ENCODE peak calls at places on chromosomes 11 and 22, in eight cellular contexts. L is coronary artery, W is foreskin fibroblast, U is cardiac muscle cell, B is heart right ventricle, O is bronchial epithelial cell, Z is HCT116, F is fibroblast of lung. S is an unnamed sample.

GRCh38 chr11:36492724-36493304 is 17.3 kb downstream of the TRAF6 start:
- DNase-seq in L (no peak), W (peak; percentile 71), U (peak; percentile 53), B (no peak), O (peak; percentile 65), Z (peak; percentile 42), F (peak; percentile 72), S (peak; percentile 75)

GRCh38 chr11:2378527-2379210 is 1.6 kb downstream of the CD81 start:
- DNase-seq in L (no peak), W (peak; percentile 91), U (no peak), B (peak; percentile 68), O (no peak), Z (no peak), F (peak; percentile 83), S (peak; percentile 63)

GRCh38 chr11:125886997-125887372 is 483 bp upstream of the HYLS1 start:
- DNase-seq in L (no peak), W (peak; percentile 55), U (no peak), B (peak; percentile 48), O (peak; percentile 47), Z (no peak), F (no peak), S (peak; percentile 51)

GRCh38 chr11:122697636-122698167 is 42.2 kb downstream of the UBASH3B start:
- DNase-seq in L (no peak), W (peak; percentile 71), U (no peak), B (no peak), O (peak; percentile 81), Z (no peak), F (peak; percentile 59), S (peak; percentile 49)

GRCh38 chr11:117600261-117600783 is 196.7 kb downstream of the DSCAML1 start:
- DNase-seq in L (no peak), W (no peak), U (no peak), B (no peak), O (no peak), Z (no peak), F (no peak), S (no peak)

GRCh38 chr11:9850224-9850895 is 186.5 kb downstream of the SWAP70 start:
- DNase-seq in L (no peak), W (no peak), U (no peak), B (no peak), O (no peak), Z (no peak), F (no peak), S (peak; percentile 33)

GRCh38 chr11:134063991-134064747 is 4.7 kb upstream of the JAM3 start:
- DNase-seq in L (no peak), W (no peak), U (no peak), B (no peak), O (no peak), Z (no peak), F (no peak), S (no peak)

GRCh38 chr11:12413141-12414055 is 36.0 kb downstream of the PARVA start:
- DNase-seq in L (peak; percentile 69), W (no peak), U (no peak), B (no peak), O (no peak), Z (no peak), F (peak; percentile 51), S (peak; percentile 35)

GRCh38 chr11:134346101-134346975 is 14.6 kb downstream of the GLB1L2 start:
- DNase-seq in L (no peak), W (no peak), U (no peak), B (no peak), O (no peak), Z (no peak), F (no peak), S (no peak)

GRCh38 chr22:40975346-40975745 is 24.2 kb downstream of the RBX1 start:
- DNase-seq in L (no peak), W (peak; percentile 67), U (no peak), B (no peak), O (no peak), Z (no peak), F (no peak), S (peak; percentile 29)

GRCh38 chr11:15655552-15655951 is 540.8 kb downstream of the INSC start:
- DNase-seq in L (no peak), W (no peak), U (no peak), B (no peak), O (no peak), Z (no peak), F (no peak), S (no peak)

GRCh38 chr11:80024119-80024518 is 583.3 kb upstream of the TENM4 start:
- DNase-seq in L (no peak), W (no peak), U (no peak), B (no peak), O (peak; percentile 42), Z (no peak), F (no peak), S (no peak)

GRCh38 chr11:30585067-30585891 is 874 bp downstream of the MPPED2 start:
- DNase-seq in L (no peak), W (no peak), U (peak; percentile 61), B (peak; percentile 51), O (no peak), Z (no peak), F (no peak), S (no peak)

GRCh38 chr11:80432051-80432450 is 991.2 kb upstream of the TENM4 start:
- DNase-seq in L (no peak), W (no peak), U (no peak), B (no peak), O (peak; percentile 38), Z (no peak), F (peak; percentile 8), S (no peak)

GRCh38 chr22:30079952-30080533 is at the start of gene HORMAD2:
- DNase-seq in L (no peak), W (peak; percentile 47), U (peak; percentile 24), B (peak; percentile 9), O (no peak), Z (no peak), F (peak; percentile 43), S (no peak)

GRCh38 chr11:2797181-2797711 is 88.3 kb downstream of the CDKN1C start:
- DNase-seq in L (peak; percentile 69), W (no peak), U (no peak), B (peak; percentile 6), O (no peak), Z (no peak), F (no peak), S (no peak)

GRCh38 chr11:134026655-134027343 is 42.1 kb upstream of the JAM3 start:
- DNase-seq in L (no peak), W (no peak), U (peak; percentile 60), B (no peak), O (peak; percentile 15), Z (no peak), F (no peak), S (no peak)

GRCh38 chr11:72840780-72841179 is 26.6 kb downstream of the ATG16L2 start:
- DNase-seq in L (no peak), W (peak; percentile 93), U (no peak), B (no peak), O (peak; percentile 71), Z (no peak), F (peak; percentile 94), S (peak; percentile 88)

GRCh38 chr11:130652671-130653335 is 204.4 kb downstream of the ADAMTS15 start:
- DNase-seq in L (peak; percentile 87), W (peak; percentile 92), U (no peak), B (peak; percentile 49), O (peak; percentile 67), Z (no peak), F (peak; percentile 99), S (peak; percentile 99)

GRCh38 chr11:61955416-61956135 is 5.4 kb downstream of the BEST1 start:
- DNase-seq in L (no peak), W (peak; percentile 58), U (peak; percentile 31), B (no peak), O (no peak), Z (no peak), F (no peak), S (no peak)

GRCh38 chr11:61956191-61957027 is 6.3 kb downstream of the BEST1 start:
- DNase-seq in L (no peak), W (no peak), U (no peak), B (no peak), O (no peak), Z (no peak), F (no peak), S (no peak)

GRCh38 chr11:61955031-61955415 is 4.9 kb downstream of the BEST1 start:
- DNase-seq in L (peak; percentile 86), W (peak; percentile 95), U (peak; percentile 57), B (peak; percentile 62), O (peak; percentile 68), Z (no peak), F (peak; percentile 93), S (peak; percentile 86)

GRCh38 chr11:61952882-61953281 is 2.7 kb downstream of the BEST1 start:
- DNase-seq in L (no peak), W (no peak), U (no peak), B (no peak), O (no peak), Z (no peak), F (no peak), S (no peak)

GRCh38 chr11:61954106-61955030 is 4.2 kb downstream of the BEST1 start:
- DNase-seq in L (no peak), W (peak; percentile 69), U (no peak), B (no peak), O (no peak), Z (no peak), F (peak; percentile 45), S (no peak)
- H3K4me3 ChIP-seq in L (peak overlapping the region; percentile 72), W (no peak overlapping the region), U (no peak overlapping the region), B (peak overlapping the region; percentile 33), O (no peak overlapping the region), Z (no peak overlapping the region), F (peak overlapping the region; percentile 57), S (peak overlapping the region; percentile 48)

GRCh38 chr22:37752189-37753061 is 55.3 kb upstream of the GCAT start:
- DNase-seq in L (peak; percentile 95), W (peak; percentile 99), U (no peak), B (peak; percentile 94), O (peak; percentile 91), Z (peak; percentile 92), F (peak; percentile 97), S (peak; percentile 99)
- TF ChIP-seq CTCF in L (no peak), W (peak; percentile 19), U (peak; percentile 25), B (peak; percentile 6), O (no peak), Z (no peak), F (no peak), S (peak; percentile 56)

GRCh38 chr22:17199131-17199731 is 20.0 kb downstream of the ADA2 start:
- DNase-seq in L (no peak), W (peak; percentile 80), U (no peak), B (no peak), O (no peak), Z (no peak), F (peak; percentile 50), S (peak; percentile 78)
- H3K4me3 ChIP-seq in L (peak overlapping the region; percentile 48), W (peak overlapping the region; percentile 44), U (no peak overlapping the region), B (peak overlapping the region; percentile 38), O (no peak overlapping the region), Z (no peak overlapping the region), F (peak overlapping the region; percentile 54), S (peak overlapping the region; percentile 51)

DNA sequence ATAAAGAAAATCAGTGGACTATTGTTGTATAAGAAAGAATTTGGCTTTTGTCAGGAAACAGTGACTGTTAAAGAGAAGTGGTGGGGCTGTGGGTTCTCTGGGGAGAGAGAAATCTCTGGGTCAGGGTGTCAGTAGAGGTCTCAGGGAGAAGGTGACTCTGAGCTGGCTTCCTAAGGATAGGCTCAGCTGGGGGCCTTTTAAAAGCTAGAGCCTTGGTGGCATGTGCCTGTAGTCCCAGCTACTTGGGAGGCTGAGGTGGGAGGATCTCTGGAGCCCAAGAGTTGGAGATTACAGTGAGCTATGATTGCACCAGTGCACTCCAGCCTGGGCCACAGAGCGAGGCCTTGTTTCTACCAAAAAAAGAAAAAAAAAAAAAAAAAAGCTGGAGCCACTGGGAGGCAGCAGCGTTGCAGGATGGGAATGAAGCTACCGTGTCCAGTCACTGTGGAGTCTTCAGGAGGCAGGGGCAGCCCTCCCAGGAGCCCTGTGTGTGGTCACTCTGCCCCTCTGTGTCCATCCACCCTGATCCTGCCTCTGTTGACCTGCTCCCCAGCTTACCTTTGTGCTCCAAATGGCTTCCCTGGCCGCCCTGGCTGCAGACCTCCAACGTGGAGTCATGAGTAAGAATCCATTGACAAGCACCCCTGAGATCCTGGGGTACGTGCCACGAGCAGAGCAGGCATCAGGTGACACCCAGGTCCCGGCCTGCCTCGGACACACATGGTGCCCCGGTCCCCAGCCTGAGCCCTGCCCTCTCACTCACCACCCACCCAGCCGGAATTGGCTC is 5.4 kb upstream of the MIF start:
- DNase-seq in L (no peak), W (peak; percentile 56), U (no peak), B (no peak), O (no peak), Z (no peak), F (peak; percentile 42), S (peak; percentile 54)
- TF ChIP-seq CTCF in L (no peak), W (no peak), U (peak; percentile 31), B (peak; percentile 14), O (peak; percentile 30), Z (peak; percentile 38), F (no peak), S (peak; percentile 30)